ENCODE peak calls at places on chromosomes 12 and 14, in five cellular contexts. M is stomach, V is breast epithelium, L is HepG2, G is HCT116. J is an unnamed sample.
A peak's percentile ranks its signal among the peaks of the same experiment; 100 is the strongest.

GRCh38 chr14:42980419-42980818 is 1373.7 kb downstream of the LRFN5 start:
- DNase-seq in M (no peak), V (no peak), L (no peak), G (no peak), J (no peak)

GRCh38 chr14:65560340-65561027 is 148.0 kb downstream of the FUT8 start:
- DNase-seq in M (no peak), V (no peak), L (no peak), G (no peak), J (no peak)

GRCh38 chr12:124884587-124885438 is 21.1 kb upstream of the SCARB1 start:
- DNase-seq in M (peak; percentile 71), V (no peak), L (peak; percentile 84), G (no peak), J (no peak)

GRCh38 chr12:113066806-113067400 is 10.4 kb downstream of the DTX1 start:
- DNase-seq in M (no peak), V (no peak), L (no peak), G (no peak), J (no peak)

GRCh38 chr14:70170976-70171375 is 17.8 kb downstream of the SLC8A3 start:
- DNase-seq in M (no peak), V (no peak), L (no peak), G (no peak), J (no peak)

GRCh38 chr14:48125654-48126053 is 450.2 kb upstream of the MDGA2 start:
- DNase-seq in M (no peak), V (no peak), L (no peak), G (no peak), J (no peak)

GRCh38 chr12:34406996-34407300 is 384.7 kb downstream of the ALG10 start:
- DNase-seq in M (no peak), V (peak; percentile 11), L (no peak), G (no peak), J (peak; percentile 29)

GRCh38 chr14:52821805-52822250 is 30.4 kb upstream of the GNPNAT1 start:
- DNase-seq in M (no peak), V (no peak), L (peak; percentile 93), G (no peak), J (no peak)

GRCh38 chr12:20527396-20528154 is 159.2 kb downstream of the PDE3A start:
- DNase-seq in M (no peak), V (no peak), L (no peak), G (no peak), J (no peak)

GRCh38 chr14:92105845-92106094 is 612 bp downstream of the ATXN3 start:
- DNase-seq in M (peak; percentile 38), V (peak; percentile 41), L (peak; percentile 5), G (no peak), J (peak; percentile 80)

GRCh38 chr12:96237465-96238077 is 43.4 kb downstream of the ELK3 start:
- DNase-seq in M (peak; percentile 44), V (peak; percentile 87), L (no peak), G (no peak), J (peak; percentile 87)

GRCh38 chr12:57342207-57342691 is 88.6 kb downstream of the R3HDM2 start:
- DNase-seq in M (no peak), V (no peak), L (no peak), G (no peak), J (no peak)

GRCh38 chr14:49962616-49963015 is 69.7 kb downstream of the ARF6 start:
- DNase-seq in M (peak; percentile 55), V (peak; percentile 85), L (no peak), G (no peak), J (no peak)

GRCh38 chr14:90727082-90727481 is 89.1 kb downstream of the TTC7B start:
- DNase-seq in M (no peak), V (no peak), L (no peak), G (no peak), J (no peak)

GRCh38 chr14:93533864-93534263 is 103.1 kb downstream of the UNC79 start:
- DNase-seq in M (no peak), V (no peak), L (no peak), G (no peak), J (no peak)

GRCh38 chr12:65597527-65597926 is 226.8 kb upstream of the HMGA2 start:
- DNase-seq in M (no peak), V (no peak), L (no peak), G (no peak), J (no peak)

GRCh38 chr14:100530270-100531072 is 56.7 kb downstream of the BEGAIN start:
- DNase-seq in M (no peak), V (no peak), L (no peak), G (no peak), J (peak; percentile 50)

GRCh38 chr12:68178774-68179439 is 19.4 kb upstream of the IFNG start:
- DNase-seq in M (no peak), V (no peak), L (no peak), G (no peak), J (no peak)

GRCh38 chr12:74539261-74539660 is 1.6 kb downstream of the ATXN7L3B start:
- DNase-seq in M (no peak), V (no peak), L (peak; percentile 1), G (no peak), J (no peak)

GRCh38 chr12:50690923-50691322 is 73.0 kb upstream of the ATF1 start:
- DNase-seq in M (no peak), V (peak; percentile 28), L (peak; percentile 79), G (no peak), J (no peak)

GRCh38 chr12:117563706-117564105 is 202.3 kb upstream of the NOS1 start:
- DNase-seq in M (no peak), V (no peak), L (no peak), G (no peak), J (no peak)

GRCh38 chr12:68418137-68418460 is 85.9 kb upstream of the MDM1 start:
- DNase-seq in M (no peak), V (no peak), L (no peak), G (no peak), J (no peak)

GRCh38 chr12:127145929-127146789 is 1120.8 kb upstream of the TMEM132C start:
- DNase-seq in M (peak; percentile 69), V (no peak), L (no peak), G (peak; percentile 28), J (peak; percentile 79)

GRCh38 chr14:31070431-31070830 is 44.3 kb upstream of the STRN3 start:
- DNase-seq in M (no peak), V (no peak), L (no peak), G (no peak), J (no peak)

GRCh38 chr12:11576104-11576503 is 73.4 kb upstream of the ETV6 start:
- DNase-seq in M (no peak), V (peak; percentile 44), L (no peak), G (no peak), J (no peak)

GRCh38 chr12:27343255-27344000 is 10.8 kb downstream of the BMAL2 start:
- DNase-seq in M (no peak), V (no peak), L (no peak), G (no peak), J (no peak)

GRCh38 chr14:54778618-54779017 is 124.0 kb downstream of the GCH1 start:
- DNase-seq in M (no peak), V (no peak), L (no peak), G (no peak), J (no peak)

GRCh38 chr12:34215213-34215892 is 193.1 kb downstream of the ALG10 start:
- DNase-seq in M (no peak), V (no peak), L (no peak), G (no peak), J (peak; percentile 74)

GRCh38 chr14:75399819-75400678 is 27.8 kb upstream of the JDP2 start:
- DNase-seq in M (peak; percentile 94), V (peak; percentile 94), L (no peak), G (no peak), J (peak; percentile 94)

GRCh38 chr12:109356586-109356985 is 8.9 kb downstream of the MYO1H start:
- DNase-seq in M (no peak), V (no peak), L (no peak), G (no peak), J (no peak)
- H3K4me3 ChIP-seq in M (no peak overlapping the region), V (no peak overlapping the region), L (no peak overlapping the region), G (no peak overlapping the region), J (no peak overlapping the region)

GRCh38 chr14:24089890-24090289 is 4.2 kb upstream of the PCK2 start:
- DNase-seq in M (no peak), V (no peak), L (no peak), G (no peak), J (no peak)
- TF ChIP-seq POLR2AphosphoS5 in M (no peak), V (no peak), L (no peak), G (no peak), J (no peak)

GRCh38 chr12:48002773-48003218 is 1.5 kb downstream of the COL2A1 start:
- DNase-seq in M (peak; percentile 48), V (no peak), L (no peak), G (no peak), J (no peak)
- H3K4me3 ChIP-seq in M (peak overlapping the region; percentile 45), V (no peak overlapping the region), L (no peak overlapping the region), G (no peak overlapping the region), J (peak overlapping the region; percentile 54)

DNA sequence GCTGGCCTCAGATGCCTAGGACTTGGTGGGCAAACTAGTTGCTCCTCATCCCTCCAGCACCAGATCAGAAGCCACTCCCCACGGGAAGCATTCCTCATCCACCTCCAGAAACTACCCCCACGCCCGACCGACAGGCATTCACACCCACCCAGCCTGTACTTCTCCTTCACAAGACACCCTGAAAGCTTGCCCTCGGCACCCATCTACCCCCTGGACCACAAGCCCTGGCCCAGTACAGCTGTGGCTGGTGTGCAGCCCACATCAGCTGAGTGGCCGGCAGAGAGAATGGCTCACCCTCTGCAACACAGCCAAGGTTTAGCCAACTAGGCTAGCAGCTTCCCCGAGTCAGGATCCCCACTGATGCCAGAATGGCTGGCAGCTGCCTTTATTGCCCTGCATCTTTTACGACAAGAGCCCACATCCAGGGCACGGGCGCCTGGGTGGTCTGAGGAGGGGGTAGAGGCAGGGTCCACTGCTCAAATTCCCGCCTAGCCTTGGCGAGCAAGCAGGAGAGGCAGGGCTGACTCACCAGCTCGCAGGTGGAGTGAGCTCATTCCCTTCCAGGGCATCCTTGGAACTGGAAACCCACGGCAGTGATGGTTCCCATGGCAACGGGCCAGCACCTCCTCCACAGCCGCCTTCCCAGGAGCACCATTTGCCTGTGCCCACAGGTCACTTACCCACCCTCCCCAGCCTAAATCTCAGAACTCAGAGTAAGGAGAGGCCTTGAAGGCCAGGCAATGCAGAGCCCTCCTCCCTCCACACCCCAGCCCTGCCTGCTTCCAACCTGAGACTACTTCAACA is 17.1 kb downstream of the ACTN1 start:
- DNase-seq in M (no peak), V (no peak), L (no peak), G (no peak), J (no peak)
- TF ChIP-seq POLR2AphosphoS5 in M (peak; percentile 16), V (no peak), L (no peak), G (no peak), J (no peak)

GRCh38 chr12:21562859-21563258 is 36.8 kb downstream of the SPX start:
- DNase-seq in M (no peak), V (no peak), L (peak; percentile 37), G (no peak), J (no peak)

GRCh38 chr12:21558100-21558679 is 32.1 kb downstream of the SPX start:
- DNase-seq in M (no peak), V (no peak), L (no peak), G (no peak), J (no peak)

GRCh38 chr12:21561158-21561557 is 35.1 kb downstream of the SPX start:
- DNase-seq in M (no peak), V (no peak), L (no peak), G (no peak), J (no peak)

GRCh38 chr12:21559855-21560569 is 33.9 kb downstream of the SPX start:
- DNase-seq in M (no peak), V (no peak), L (no peak), G (no peak), J (no peak)
- H3K4me3 ChIP-seq in M (no peak overlapping the region), V (no peak overlapping the region), L (no peak overlapping the region), G (no peak overlapping the region), J (no peak overlapping the region)

GRCh38 chr12:15220961-15221885 is at the start of gene RERG:
- DNase-seq in M (peak; percentile 84), V (peak; percentile 64), L (peak; percentile 44), G (peak; percentile 36), J (peak; percentile 78)
- TF ChIP-seq POLR2AphosphoS5 in M (peak; percentile 55), V (peak; percentile 77), L (no peak), G (no peak), J (no peak)

J was measured in suprapubic skin.